ENCODE peak calls at places on chromosomes 2 and 18, in five cellular contexts. F is CD4-positive, CD25-positive, alpha-beta regulatory T cell; H is CD8-positive, alpha-beta memory T cell; W is right atrium auricular region; D is lung. G is an unnamed sample.
A peak's percentile ranks its signal among the peaks of the same experiment; 100 is the strongest.

GRCh38 chr2:180734382-180734781 is 246.0 kb upstream of the UBE2E3 start:
- DNase-seq in W (no peak), D (no peak), F (no peak), H (no peak), G (no peak)

GRCh38 chr2:205002390-205002789 is 457.1 kb downstream of the PARD3B start:
- DNase-seq in F (peak; percentile 72), H (no peak), D (no peak), W (no peak), G (no peak)

GRCh38 chr2:168157926-168158325 is 89.5 kb downstream of the STK39 start:
- DNase-seq in D (no peak), W (no peak), H (no peak), F (no peak), G (no peak)

GRCh38 chr2:173435574-173435973 is 80.9 kb downstream of the CDCA7 start:
- DNase-seq in W (no peak), H (no peak), D (no peak), F (no peak), G (no peak)

GRCh38 chr2:74249406-74250122 is 51.1 kb downstream of the MTHFD2 start:
- DNase-seq in D (no peak), F (no peak), W (no peak), H (no peak), G (no peak)

GRCh38 chr2:186437719-186438118 is 48.3 kb upstream of the ZC3H15 start:
- DNase-seq in D (no peak), F (no peak), H (no peak), W (no peak), G (no peak)

GRCh38 chr2:99659874-99660273 is 170.1 kb upstream of the REV1 start:
- DNase-seq in W (peak; percentile 69), D (no peak), F (no peak), H (no peak), G (peak; percentile 72)

GRCh38 chr18:12774982-12775381 is 72.1 kb downstream of the PSMG2 start:
- DNase-seq in H (no peak), W (peak; percentile 21), F (no peak), D (no peak), G (no peak)

GRCh38 chr18:54004828-54005227 is 219.6 kb downstream of the MBD2 start:
- DNase-seq in H (no peak), W (no peak), D (no peak), F (no peak), G (no peak)

GRCh38 chr2:121446647-121447241 is 83.9 kb upstream of the RNU4ATAC start:
- DNase-seq in H (no peak), D (no peak), W (no peak), F (no peak), G (no peak)

GRCh38 chr2:64645014-64645418 is 8.7 kb downstream of the SERTAD2 start:
- DNase-seq in H (no peak), F (peak; percentile 55), W (no peak), D (no peak), G (peak; percentile 58)

GRCh38 chr2:175890636-175891242 is 111.3 kb downstream of the LNPK start:
- DNase-seq in H (no peak), F (no peak), D (no peak), W (no peak), G (no peak)

GRCh38 chr2:17194083-17194482 is 324.2 kb downstream of the RAD51AP2 start:
- DNase-seq in F (no peak), H (no peak), W (no peak), D (no peak), G (no peak)

GRCh38 chr2:153872311-153873061 is 764 bp downstream of the GALNT13 start:
- DNase-seq in H (no peak), W (no peak), F (no peak), D (no peak), G (no peak)

GRCh38 chr18:13540783-13541182 is 185.6 kb downstream of the FAM210A start:
- DNase-seq in F (peak; percentile 43), D (no peak), W (peak; percentile 57), H (no peak), G (no peak)

GRCh38 chr18:36624451-36625167 is 204.2 kb downstream of the TPGS2 start:
- DNase-seq in W (no peak), F (no peak), H (no peak), D (no peak), G (no peak)

GRCh38 chr2:15943378-15943851 is 3.1 kb downstream of the MYCN start:
- DNase-seq in W (no peak), F (peak; percentile 20), H (no peak), D (no peak), G (no peak)

GRCh38 chr2:11080253-11081115 is 74.8 kb upstream of the SLC66A3 start:
- DNase-seq in D (peak; percentile 15), H (no peak), W (peak; percentile 38), F (no peak), G (no peak)

GRCh38 chr18:63773616-63774015 is 1.6 kb upstream of the SERPINB7 start:
- DNase-seq in H (no peak), W (no peak), D (no peak), F (no peak), G (no peak)

GRCh38 chr2:68252407-68253210 is at the start of gene PPP3R1:
- DNase-seq in D (peak; percentile 96), F (peak; percentile 98), H (peak; percentile 93), W (peak; percentile 93), G (peak; percentile 93)

GRCh38 chr2:182070736-182071135 is 85.1 kb downstream of the PPP1R1C start:
- DNase-seq in H (no peak), W (no peak), F (no peak), D (no peak), G (no peak)

GRCh38 chr2:180202591-180202990 is 195.5 kb upstream of the CWC22 start:
- DNase-seq in H (no peak), W (no peak), D (no peak), F (no peak), G (no peak)

GRCh38 chr2:112481528-112482228 is at the start of gene TTL:
- DNase-seq in D (peak; percentile 74), H (peak; percentile 75), W (peak; percentile 67), F (peak; percentile 78), G (peak; percentile 85)

GRCh38 chr2:88517759-88518201 is 65.3 kb upstream of the FOXI3 start:
- DNase-seq in D (no peak), W (no peak), F (no peak), H (no peak), G (no peak)

GRCh38 chr2:64327510-64328414 is 126.2 kb upstream of the LGALSL start:
- DNase-seq in W (no peak), H (no peak), D (peak; percentile 38), F (peak; percentile 76), G (peak; percentile 51)

GRCh38 chr18:286515-287310 is 18.9 kb upstream of the THOC1 start:
- DNase-seq in W (no peak), H (no peak), F (no peak), D (no peak), G (no peak)

GRCh38 chr2:196066794-196067382 is 1.7 kb downstream of the DNAH7 start:
- DNase-seq in W (no peak), F (peak; percentile 50), D (no peak), H (no peak), G (no peak)

GRCh38 chr18:28725876-28726275 is 548.9 kb upstream of the CDH2 start:
- DNase-seq in F (no peak), W (no peak), H (no peak), D (no peak), G (no peak)

GRCh38 chr2:148565272-148565894 is 79.2 kb upstream of the EPC2 start:
- DNase-seq in F (no peak), H (no peak), D (no peak), W (no peak), G (no peak)

GRCh38 chr2:69141081-69141480 is 128.1 kb downstream of the ANTXR1 start:
- DNase-seq in F (no peak), H (no peak), D (no peak), W (no peak), G (no peak)

GRCh38 chr2:71716697-71717624 is 263.6 kb downstream of the DYSF start:
- DNase-seq in D (peak; percentile 74), H (no peak), F (no peak), W (peak; percentile 96), G (peak; percentile 94)

GRCh38 chr18:48730010-48730409 is 191.2 kb downstream of the CTIF start:
- DNase-seq in F (no peak), W (no peak), H (no peak), D (no peak), G (no peak)
- H3K27ac ChIP-seq in F (no peak overlapping the region), W (no peak overlapping the region), H (no peak overlapping the region), D (no peak overlapping the region), G (no peak overlapping the region)

GRCh38 chr2:46313063-46313462 is 15.9 kb downstream of the EPAS1 start:
- DNase-seq in D (no peak), H (no peak), W (peak; percentile 58), F (no peak), G (no peak)

GRCh38 chr2:46311651-46312223 is 14.5 kb downstream of the EPAS1 start:
- DNase-seq in H (no peak), W (no peak), D (no peak), F (no peak), G (no peak)

GRCh38 chr2:46315103-46315890 is 18.1 kb downstream of the EPAS1 start:
- DNase-seq in D (peak; percentile 87), F (no peak), H (no peak), W (peak; percentile 98), G (peak; percentile 94)

GRCh38 chr2:46317092-46317486 is 19.9 kb downstream of the EPAS1 start:
- DNase-seq in D (no peak), F (no peak), H (no peak), W (no peak), G (no peak)

GRCh38 chr2:46314065-46314835 is 17.0 kb downstream of the EPAS1 start:
- DNase-seq in D (no peak), F (no peak), W (no peak), H (no peak), G (no peak)
- H3K4me1 ChIP-seq in D (peaks cover 67% of the 10 kb centered on the region), F (no peaks in the 10 kb centered on the region), W (peaks cover 97% of the 10 kb centered on the region), H (no peaks in the 10 kb centered on the region), G (no peaks in the 10 kb centered on the region)

GRCh38 chr18:21833619-21834300 is 93.2 kb downstream of the MIB1 start:
- DNase-seq in W (no peak), H (no peak), D (no peak), F (no peak), G (no peak)

GRCh38 chr18:21826641-21827302 is 86.2 kb downstream of the MIB1 start:
- DNase-seq in H (no peak), D (no peak), F (no peak), W (no peak), G (no peak)

GRCh38 chr18:21831413-21831831 is 90.8 kb downstream of the MIB1 start:
- DNase-seq in D (no peak), W (no peak), H (no peak), F (no peak), G (peak; percentile 39)

GRCh38 chr18:21834301-21834660 is 93.7 kb downstream of the MIB1 start:
- DNase-seq in H (no peak), W (no peak), D (no peak), F (no peak), G (no peak)

DNA sequence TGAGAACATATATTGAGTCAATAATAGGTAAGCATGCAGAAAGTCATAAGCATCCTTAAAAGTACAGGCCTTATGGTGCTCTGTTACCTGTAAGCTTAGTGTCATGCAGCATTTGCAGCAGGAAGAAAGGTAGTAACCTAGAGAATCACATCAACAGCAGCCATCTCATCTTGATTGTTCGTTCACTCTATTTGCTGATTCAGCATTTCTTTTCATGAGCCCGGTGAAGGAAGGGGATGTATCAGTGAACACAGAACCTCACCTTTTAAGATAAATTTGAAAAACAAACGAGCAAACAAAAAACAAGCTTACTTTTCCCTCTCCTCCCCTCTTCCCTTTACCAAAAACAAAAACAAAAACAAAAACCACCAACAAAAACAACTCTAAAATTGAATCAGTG is 89.9 kb downstream of the MIB1 start:
- DNase-seq in W (no peak), H (no peak), F (no peak), D (no peak), G (no peak)
- H3K4me3 ChIP-seq in W (peak overlapping the region; percentile 48), H (no peak overlapping the region), F (no peak overlapping the region), D (no peak overlapping the region), G (peak overlapping the region; percentile 41)

GRCh38 chr2:27721335-27721734 is 50.2 kb upstream of the MRPL33 start:
- DNase-seq in F (no peak), H (no peak), W (no peak), D (peak; percentile 67), G (no peak)
- H3K27ac ChIP-seq in F (no peak overlapping the region), H (no peak overlapping the region), W (peak overlapping the region; percentile 88), D (peak overlapping the region; percentile 89), G (peak overlapping the region; percentile 86)